ENCODE peak calls at places on chromosomes 11 and 22, in five cellular contexts. One of them, this sample, is unnamed.

GRCh38 chr11:103031834-103032233 is 60.1 kb downstream of the DCUN1D5 start:
- DNase-seq in A549: no peak
- DNase-seq in GM23338: no peak
- DNase-seq in HepG2: no peak
- DNase-seq in GM12878: no peak
- DNase-seq in this sample: no peak

GRCh38 chr22:46149998-46150549 is at the start of gene PPARA:
- DNase-seq in A549: peak
- DNase-seq in GM23338: peak
- DNase-seq in HepG2: peak
- DNase-seq in GM12878: no peak
- DNase-seq in this sample: peak

GRCh38 chr11:131582021-131582531 is 211.7 kb downstream of the NTM start:
- DNase-seq in A549: no peak
- DNase-seq in GM23338: no peak
- DNase-seq in HepG2: no peak
- DNase-seq in GM12878: no peak
- DNase-seq in this sample: no peak

GRCh38 chr11:105144887-105145286 is 5.3 kb upstream of the CARD18 start:
- DNase-seq in A549: no peak
- DNase-seq in GM23338: no peak
- DNase-seq in HepG2: peak
- DNase-seq in GM12878: no peak
- DNase-seq in this sample: no peak

GRCh38 chr11:67053896-67054850 is 2.5 kb upstream of the RHOD start:
- DNase-seq in A549: peak
- DNase-seq in GM23338: peak
- DNase-seq in HepG2: peak
- DNase-seq in GM12878: no peak
- DNase-seq in this sample: peak

GRCh38 chr11:47183969-47184368 is 2.3 kb downstream of the PACSIN3 start:
- DNase-seq in A549: no peak
- DNase-seq in GM23338: no peak
- DNase-seq in HepG2: no peak
- DNase-seq in GM12878: no peak
- DNase-seq in this sample: no peak

GRCh38 chr22:50302041-50302541 is 5.4 kb downstream of the PLXNB2 start:
- DNase-seq in A549: no peak
- DNase-seq in GM23338: no peak
- DNase-seq in HepG2: no peak
- DNase-seq in GM12878: no peak
- DNase-seq in this sample: no peak

GRCh38 chr11:94175545-94175944 is 46.9 kb downstream of the PANX1 start:
- DNase-seq in A549: no peak
- DNase-seq in GM23338: no peak
- DNase-seq in HepG2: no peak
- DNase-seq in GM12878: no peak
- DNase-seq in this sample: no peak

GRCh38 chr11:128731041-128731663 is 37.3 kb downstream of the FLI1 start:
- DNase-seq in A549: no peak
- DNase-seq in GM23338: no peak
- DNase-seq in HepG2: no peak
- DNase-seq in GM12878: no peak
- DNase-seq in this sample: no peak

GRCh38 chr22:49359061-49359460 is 468.6 kb downstream of the BRD1 start:
- DNase-seq in A549: no peak
- DNase-seq in GM23338: no peak
- DNase-seq in HepG2: no peak
- DNase-seq in GM12878: no peak
- DNase-seq in this sample: no peak

GRCh38 chr22:23216331-23217170 is 36.2 kb downstream of the BCR start:
- DNase-seq in A549: no peak
- DNase-seq in GM23338: no peak
- DNase-seq in HepG2: peak
- DNase-seq in GM12878: no peak
- DNase-seq in this sample: peak
- TF ChIP-seq JUNB in A549: no peak
- TF ChIP-seq JUNB in GM23338: no peak
- TF ChIP-seq JUNB in HepG2: no peak
- TF ChIP-seq JUNB in GM12878: no peak
- TF ChIP-seq JUNB in this sample: no peak

DNA sequence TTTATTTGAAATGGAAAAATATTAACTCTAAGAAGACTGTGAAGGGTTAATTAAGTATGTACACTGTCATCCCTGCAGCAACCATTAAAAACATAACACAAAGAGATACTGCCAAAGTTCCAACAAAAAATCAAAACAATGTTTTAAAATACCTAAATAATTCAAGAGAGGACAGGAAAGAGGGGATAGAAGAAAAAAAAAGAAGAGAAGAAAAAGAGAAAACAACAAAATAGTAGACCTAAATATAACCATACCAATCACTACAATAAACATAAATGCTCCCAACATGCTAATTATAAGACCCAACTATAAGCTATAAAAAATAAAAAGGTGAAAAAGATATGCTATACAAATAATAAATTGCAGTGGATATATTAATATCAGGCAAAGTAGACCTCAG is 20.1 kb downstream of the GNB1L start:
- DNase-seq in A549: no peak
- DNase-seq in GM23338: no peak
- DNase-seq in HepG2: no peak
- DNase-seq in GM12878: no peak
- DNase-seq in this sample: no peak
- TF ChIP-seq JUNB in A549: no peak
- TF ChIP-seq JUNB in GM23338: no peak
- TF ChIP-seq JUNB in HepG2: no peak
- TF ChIP-seq JUNB in GM12878: no peak
- TF ChIP-seq JUNB in this sample: no peak

DNA sequence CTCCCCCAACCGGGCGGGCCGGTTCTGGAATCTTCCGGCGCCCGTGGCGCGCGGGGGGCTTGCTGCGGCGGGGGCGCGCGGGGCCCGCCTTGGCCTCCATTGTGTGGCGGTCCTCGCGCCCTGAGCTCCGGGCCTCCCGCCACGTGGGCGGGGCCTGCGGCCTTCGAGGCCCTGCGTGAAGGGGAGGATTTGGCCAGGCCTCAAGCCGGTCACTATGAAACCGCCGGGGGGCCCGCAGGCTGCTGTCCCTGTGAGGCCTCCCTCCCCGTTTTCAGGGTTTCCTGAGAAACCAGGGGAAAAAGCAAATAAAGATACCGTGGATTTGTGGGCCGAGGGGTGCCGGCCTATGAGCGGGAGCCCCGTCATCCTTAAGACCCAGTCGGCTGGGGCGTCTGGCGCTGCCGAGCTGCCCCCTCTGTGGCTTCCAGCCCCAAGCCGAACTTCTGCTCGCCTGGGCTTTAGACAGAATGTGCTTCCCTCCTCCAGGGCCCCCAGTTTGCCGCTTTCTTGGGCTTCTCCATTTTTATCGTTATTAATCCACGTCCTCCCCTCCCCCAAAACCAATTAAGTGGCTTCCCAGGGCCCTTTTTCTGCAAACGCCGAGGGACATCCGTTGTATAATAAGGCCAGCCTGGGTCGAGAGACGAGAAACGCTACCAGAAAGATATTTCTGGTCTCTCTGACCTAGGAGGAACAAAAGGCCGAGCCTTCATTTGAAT is 602 bp downstream of the EWSR1 start:
- DNase-seq in A549: no peak
- DNase-seq in GM23338: peak
- DNase-seq in HepG2: peak
- DNase-seq in GM12878: no peak
- DNase-seq in this sample: peak
- TF ChIP-seq JUNB in A549: no peak
- TF ChIP-seq JUNB in GM23338: no peak
- TF ChIP-seq JUNB in HepG2: no peak
- TF ChIP-seq JUNB in GM12878: no peak
- TF ChIP-seq JUNB in this sample: no peak

GRCh38 chr11:65446446-65447277 is 24.1 kb downstream of the NEAT1 start:
- DNase-seq in A549: no peak
- DNase-seq in GM23338: no peak
- DNase-seq in HepG2: no peak
- DNase-seq in GM12878: no peak
- DNase-seq in this sample: no peak
- TF ChIP-seq JUNB in A549: no peak
- TF ChIP-seq JUNB in GM23338: no peak
- TF ChIP-seq JUNB in HepG2: no peak
- TF ChIP-seq JUNB in GM12878: no peak
- TF ChIP-seq JUNB in this sample: no peak

DNA sequence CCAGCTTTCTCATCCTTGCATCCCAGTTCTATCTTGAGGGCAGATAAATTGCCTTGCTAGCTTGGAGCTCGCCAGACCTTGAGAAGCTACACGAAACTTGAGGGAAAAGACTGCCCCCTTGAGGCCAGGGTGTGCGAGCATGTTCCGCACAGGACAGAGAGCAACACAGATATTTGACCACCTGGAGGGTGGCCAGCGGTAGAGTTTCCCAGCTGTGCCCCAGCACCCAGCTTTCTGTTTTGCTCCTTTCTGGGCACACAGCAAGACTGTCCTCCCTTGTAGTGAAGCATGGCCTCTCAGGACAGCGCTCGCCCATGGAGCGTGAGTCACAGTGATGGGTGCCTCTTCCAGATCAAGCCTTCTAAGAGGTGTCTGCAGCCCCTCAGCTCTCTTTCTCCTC is 23.5 kb downstream of the SPATA19 start:
- DNase-seq in A549: peak
- DNase-seq in GM23338: peak
- DNase-seq in HepG2: peak
- DNase-seq in GM12878: no peak
- DNase-seq in this sample: peak
- TF ChIP-seq JUNB in A549: no peak
- TF ChIP-seq JUNB in GM23338: no peak
- TF ChIP-seq JUNB in HepG2: no peak
- TF ChIP-seq JUNB in GM12878: no peak
- TF ChIP-seq JUNB in this sample: no peak

DNA sequence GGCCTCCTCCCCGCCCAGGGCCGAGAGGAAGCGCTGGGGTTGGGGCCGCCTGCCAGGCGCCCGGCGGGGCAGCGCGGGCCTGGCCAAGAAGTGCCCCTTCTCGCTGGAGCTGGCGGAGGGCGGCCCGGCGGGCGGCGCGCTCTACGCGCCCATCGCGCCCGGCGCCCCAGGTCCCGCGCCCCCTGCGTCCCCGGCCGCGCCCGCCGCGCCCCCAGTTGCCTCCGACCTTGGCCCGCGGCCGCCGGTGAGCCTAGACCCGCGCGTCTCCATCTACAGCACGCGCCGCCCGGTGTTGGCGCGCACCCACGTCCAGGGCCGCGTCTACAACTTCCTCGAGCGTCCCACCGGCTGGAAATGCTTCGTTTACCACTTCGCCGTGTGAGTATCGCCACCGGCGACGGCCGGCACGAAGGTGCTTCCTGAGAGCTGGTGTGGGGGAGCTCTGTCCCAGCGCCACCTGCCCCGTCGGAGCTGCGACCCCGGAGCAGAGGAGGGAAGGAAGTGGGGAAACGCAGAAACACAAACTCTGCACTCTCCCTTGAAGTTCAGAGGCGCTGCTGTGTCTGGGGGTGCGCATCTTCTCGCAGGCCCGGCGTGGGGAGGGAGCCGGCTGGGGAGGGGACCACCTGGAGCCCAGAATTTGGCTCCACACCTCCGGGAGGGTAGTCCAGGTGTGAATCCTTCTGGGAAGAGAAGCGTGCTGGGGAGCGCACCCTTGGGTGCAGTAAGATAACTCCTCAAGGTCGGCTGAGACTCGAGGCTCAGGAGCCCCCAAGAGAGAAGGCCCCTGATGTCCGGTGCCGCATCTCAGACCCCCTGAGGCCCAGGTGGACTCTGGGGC is 519 bp downstream of the KCNQ1 start:
- DNase-seq in A549: no peak
- DNase-seq in GM23338: peak
- DNase-seq in HepG2: no peak
- DNase-seq in GM12878: no peak
- DNase-seq in this sample: no peak
- TF ChIP-seq JUNB in A549: no peak
- TF ChIP-seq JUNB in GM23338: no peak
- TF ChIP-seq JUNB in HepG2: no peak
- TF ChIP-seq JUNB in GM12878: no peak
- TF ChIP-seq JUNB in this sample: no peak

DNA sequence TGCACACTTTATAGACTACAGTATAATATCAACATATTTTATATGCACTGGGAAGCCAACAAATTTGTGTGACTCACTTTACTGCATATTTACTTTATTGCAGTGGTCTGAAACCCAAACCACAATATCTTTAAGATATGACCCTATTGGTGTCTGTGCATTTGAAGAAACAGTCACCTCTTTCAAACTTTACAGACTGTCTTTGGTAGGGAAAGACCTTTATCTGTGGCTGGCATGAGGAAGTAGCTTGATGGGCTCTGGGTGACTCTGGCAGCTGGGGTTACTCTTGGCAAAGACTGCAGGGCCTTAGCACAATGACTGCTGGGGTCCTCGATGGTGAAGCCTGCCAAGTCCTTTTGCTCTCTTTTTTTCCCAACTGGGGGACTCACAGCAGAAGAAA is 21.3 kb upstream of the ABTB2 start:
- DNase-seq in A549: no peak
- DNase-seq in GM23338: no peak
- DNase-seq in HepG2: no peak
- DNase-seq in GM12878: no peak
- DNase-seq in this sample: no peak
- TF ChIP-seq JUNB in A549: no peak
- TF ChIP-seq JUNB in GM23338: no peak
- TF ChIP-seq JUNB in HepG2: no peak
- TF ChIP-seq JUNB in GM12878: no peak
- TF ChIP-seq JUNB in this sample: no peak